ENCODE peak calls at places on chromosomes 12 and 14, in ten cellular contexts. D is activated naive CD4-positive, alpha-beta T cell treated with anti-CD3 and anti-CD28 coated beads, Interleukin-2, amount 50 U/mL, for 16 hours; V is HEK293T; Q is stimulated activated CD8-positive, alpha-beta memory T cell treated with anti-CD3 and anti-CD28 coated beads, Interleukin-4, amount 100 ng/mL, for 48 hours; B is cardiac fibroblast; S is RKO; O is iPS DF 6.9; E is ovary; J is GM12891; I is stimulated activated CD4-positive, alpha-beta T cell treated with anti-CD3 and anti-CD28 coated beads, Interleukin-2, amount 100 ng/mL, for 48 hours. M is an unnamed sample.

GRCh38 chr12:78898416-78898815 is 33.8 kb downstream of the SYT1 start:
- DNase-seq in V (no peak), O (no peak), E (peak), D (no peak), B (peak), Q (no peak), I (no peak), S (no peak), J (no peak), M (no peak)

GRCh38 chr12:92108651-92109050 is 37.0 kb downstream of the BTG1 start:
- DNase-seq in Q (no peak), B (peak), V (peak), S (no peak), O (no peak), E (no peak), D (no peak), J (no peak), I (no peak), M (no peak)

GRCh38 chr12:52849511-52849910 is 717 bp upstream of the KRT78 start:
- DNase-seq in S (no peak), B (no peak), I (no peak), O (no peak), Q (no peak), V (no peak), D (no peak), J (no peak), E (no peak), M (no peak)

GRCh38 chr14:99660794-99661193 is 15.9 kb downstream of the HHIPL1 start:
- DNase-seq in I (no peak), V (no peak), E (no peak), D (no peak), J (no peak), Q (no peak), S (no peak), B (no peak), O (no peak), M (no peak)

GRCh38 chr12:79764641-79765040 is 73.9 kb upstream of the PAWR start:
- DNase-seq in D (no peak), B (no peak), J (no peak), E (no peak), V (no peak), Q (no peak), O (no peak), I (no peak), S (no peak), M (no peak)

GRCh38 chr14:100688598-100689499 is 37.8 kb upstream of the DLK1 start:
- DNase-seq in Q (no peak), J (no peak), S (peak), B (peak), E (no peak), D (no peak), O (no peak), I (no peak), V (no peak), M (no peak)

GRCh38 chr12:65525501-65526141 is 247.1 kb downstream of the MSRB3 start:
- DNase-seq in E (no peak), D (no peak), S (no peak), J (no peak), B (no peak), Q (no peak), O (no peak), V (no peak), I (no peak), M (no peak)

GRCh38 chr12:1972856-1973317 is 31.4 kb downstream of the DCP1B start:
- DNase-seq in Q (no peak), J (no peak), E (no peak), V (no peak), B (peak), O (no peak), S (no peak), D (no peak), I (no peak), M (no peak)

GRCh38 chr12:114981036-114981435 is 297.1 kb upstream of the TBX3 start:
- DNase-seq in E (no peak), D (no peak), V (no peak), B (no peak), J (no peak), O (no peak), Q (no peak), I (no peak), S (no peak), M (no peak)

GRCh38 chr12:121181181-121181580 is 28.7 kb upstream of the P2RX4 start:
- DNase-seq in J (no peak), O (no peak), Q (no peak), V (no peak), I (no peak), B (peak), S (no peak), E (no peak), D (no peak), M (no peak)

GRCh38 chr14:31205681-31206535 is 1.7 kb downstream of the HECTD1 start:
- DNase-seq in J (no peak), Q (no peak), S (peak), I (no peak), E (no peak), V (peak), O (no peak), D (no peak), B (peak), M (no peak)

GRCh38 chr12:116910645-116911449 is at the start of gene FBXW8:
- DNase-seq in V (peak), E (peak), O (peak), Q (peak), D (peak), J (peak), B (peak), I (peak), S (peak), M (peak)

GRCh38 chr14:96039633-96040311 is 610 bp downstream of the C14orf132 start:
- DNase-seq in S (no peak), J (no peak), V (peak), D (peak), Q (peak), O (no peak), B (peak), E (no peak), I (peak), M (no peak)

GRCh38 chr12:58433969-58434368 is 486.3 kb downstream of the LRIG3 start:
- DNase-seq in O (no peak), V (no peak), D (no peak), E (no peak), S (peak), Q (no peak), J (no peak), I (no peak), B (no peak), M (no peak)

GRCh38 chr12:25960176-25960575 is 1.7 kb downstream of the RASSF8 start:
- DNase-seq in E (peak), D (no peak), Q (no peak), I (no peak), J (no peak), S (no peak), O (no peak), V (peak), B (peak), M (no peak)

GRCh38 chr12:57142121-57142520 is 5.3 kb downstream of the LRP1-AS start:
- DNase-seq in J (no peak), I (no peak), V (no peak), S (no peak), D (no peak), O (no peak), E (peak), Q (no peak), B (no peak), M (no peak)

GRCh38 chr14:90061849-90062794 is at the start of gene KCNK13:
- DNase-seq in V (peak), S (no peak), Q (peak), I (no peak), E (no peak), O (no peak), B (no peak), D (peak), J (peak), M (no peak)

GRCh38 chr12:6945613-6946012 is 1.8 kb downstream of the C12orf57 start:
- DNase-seq in J (no peak), S (peak), E (no peak), Q (no peak), O (no peak), B (no peak), V (no peak), D (no peak), I (no peak), M (no peak)

GRCh38 chr12:12975322-12976077 is 23.5 kb upstream of the GPRC5D start:
- DNase-seq in O (no peak), V (no peak), Q (no peak), S (peak), E (no peak), I (no peak), D (no peak), J (no peak), B (peak), M (no peak)

GRCh38 chr12:64680235-64680634 is 69.9 kb downstream of the RASSF3 start:
- DNase-seq in J (no peak), B (no peak), D (no peak), V (no peak), E (no peak), O (no peak), Q (no peak), I (no peak), S (no peak), M (no peak)

GRCh38 chr14:58731465-58732330 is 93.9 kb downstream of the DACT1 start:
- DNase-seq in D (no peak), E (no peak), J (no peak), I (no peak), S (peak), B (peak), O (no peak), Q (no peak), V (no peak), M (no peak)

GRCh38 chr12:57135939-57136338 is 7.7 kb downstream of the LRP1 start:
- DNase-seq in S (no peak), E (peak), I (no peak), D (no peak), O (no peak), V (no peak), B (peak), Q (no peak), J (no peak), M (no peak)

GRCh38 chr12:111434680-111435338 is 29.1 kb downstream of the SH2B3 start:
- DNase-seq in E (peak), B (peak), S (no peak), I (peak), V (no peak), Q (peak), O (no peak), D (peak), J (no peak), M (peak)

M was measured in activated effector memory CD4-positive, alpha-beta T cell treated with anti-CD3 and anti-CD28 coated beads, Interleukin-2, amount 50 U/mL, for 16 hours.